ENCODE peak calls at places on chromosomes 7 and 10, in eight cellular contexts. G is GM12878, F is NB4, M is A549, B is SK-N-SH, D is K562, T is HepG2, E is endothelial cell of umbilical vein. K is an unnamed sample.

GRCh38 chr7:13725591-13725990 is 263.9 kb downstream of the ETV1 start:
- DNase-seq in E (no peak), G (no peak), B (no peak), M (no peak), D (no peak), T (no peak), F (no peak), K (no peak)

GRCh38 chr7:149818536-149818840 is 19.7 kb upstream of the ZNF862 start:
- DNase-seq in B (no peak), M (no peak), G (no peak), T (no peak), E (no peak), F (no peak), D (no peak), K (no peak)

GRCh38 chr7:73606801-73607691 is 17.3 kb downstream of the MLXIPL start:
- DNase-seq in F (peak; percentile 75), M (peak; percentile 59), B (peak; percentile 98), G (no peak), D (peak; percentile 89), E (peak; percentile 43), T (peak; percentile 33), K (no peak)

GRCh38 chr7:39709768-39710291 is 86.5 kb downstream of the RALA start:
- DNase-seq in F (no peak), D (no peak), B (no peak), M (no peak), T (no peak), E (peak; percentile 61), G (peak; percentile 13), K (no peak)

GRCh38 chr10:108911814-108912541 is 1011.3 kb downstream of the XPNPEP1 start:
- DNase-seq in D (no peak), G (no peak), E (no peak), T (peak; percentile 3), B (peak; percentile 72), F (no peak), M (peak; percentile 68), K (no peak)

GRCh38 chr10:95865814-95866447 is 41.8 kb upstream of the CC2D2B start:
- DNase-seq in B (no peak), D (no peak), F (no peak), G (no peak), T (peak; percentile 78), M (no peak), E (no peak), K (no peak)

GRCh38 chr10:128035557-128035973 is 90.7 kb downstream of the MKI67 start:
- DNase-seq in E (peak; percentile 30), T (no peak), B (peak; percentile 70), F (peak; percentile 58), G (no peak), D (peak; percentile 57), M (peak; percentile 17), K (peak; percentile 21)

GRCh38 chr7:37062460-37062859 is 338.2 kb upstream of the AOAH start:
- DNase-seq in M (no peak), B (peak; percentile 55), G (no peak), T (no peak), E (peak; percentile 28), D (no peak), F (no peak), K (no peak)

GRCh38 chr10:110357252-110357780 is 52.6 kb upstream of the SMNDC1 start:
- DNase-seq in D (no peak), E (no peak), T (peak; percentile 30), G (peak; percentile 62), M (peak; percentile 50), B (no peak), F (no peak), K (peak; percentile 34)

GRCh38 chr7:110573862-110574528 is 516.9 kb upstream of the LRRN3 start:
- DNase-seq in E (no peak), T (peak; percentile 10), D (no peak), G (no peak), F (no peak), B (no peak), M (peak; percentile 92), K (peak; percentile 19)

GRCh38 chr10:74585231-74586087 is 240.9 kb upstream of the KAT6B start:
- DNase-seq in M (no peak), E (peak; percentile 62), T (no peak), G (peak; percentile 96), D (no peak), B (peak; percentile 41), F (no peak), K (no peak)

GRCh38 chr10:60390224-60390626 is 550 bp upstream of the ANK3 start:
- DNase-seq in E (peak; percentile 9), M (no peak), F (no peak), G (no peak), B (no peak), D (no peak), T (no peak), K (no peak)

GRCh38 chr7:1849351-1849951 is 179.4 kb downstream of the ELFN1 start:
- DNase-seq in M (no peak), F (no peak), G (no peak), D (no peak), T (no peak), E (no peak), B (no peak), K (no peak)

GRCh38 chr7:7489546-7489945 is 46.1 kb downstream of the COL28A1 start:
- DNase-seq in T (no peak), M (peak; percentile 6), E (no peak), B (no peak), D (no peak), F (no peak), G (no peak), K (no peak)

GRCh38 chr7:102431617-102432298 is 1.6 kb upstream of the ORAI2 start:
- DNase-seq in M (peak; percentile 50), D (no peak), E (no peak), G (no peak), T (peak; percentile 29), B (no peak), F (peak; percentile 75), K (no peak)

GRCh38 chr10:29482591-29483421 is 152.0 kb downstream of the SVIL start:
- DNase-seq in E (no peak), D (no peak), M (no peak), B (peak; percentile 59), F (peak; percentile 68), G (no peak), T (peak; percentile 24), K (no peak)

DNA sequence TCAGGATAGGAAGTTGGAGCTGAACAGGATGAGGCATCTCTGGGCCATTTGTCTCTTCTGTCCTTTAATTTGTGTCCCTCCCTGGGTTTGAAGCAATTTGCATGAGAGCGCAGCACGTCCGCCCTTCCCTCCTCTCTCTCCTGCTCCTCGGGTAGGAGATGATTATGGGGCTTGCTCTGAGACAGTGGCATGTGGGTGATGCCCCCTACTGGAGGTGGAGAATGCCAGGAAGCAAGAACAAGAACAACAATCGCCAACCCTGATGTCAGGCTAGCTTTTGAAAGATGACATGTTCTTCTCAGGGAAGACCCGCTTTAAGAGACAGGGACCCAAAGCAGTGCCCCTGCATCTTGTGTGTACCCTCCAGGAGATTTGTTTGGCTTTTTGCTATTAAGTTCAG is 63.9 kb upstream of the LOXL4 start:
- DNase-seq in T (peak; percentile 17), F (peak; percentile 81), B (no peak), D (peak; percentile 10), E (no peak), G (no peak), M (peak; percentile 38), K (peak; percentile 68)
- TF ChIP-seq MAX in T (no peak), F (no peak), B (no peak), D (no peak), E (no peak), G (no peak), M (no peak), K (no peak)

DNA sequence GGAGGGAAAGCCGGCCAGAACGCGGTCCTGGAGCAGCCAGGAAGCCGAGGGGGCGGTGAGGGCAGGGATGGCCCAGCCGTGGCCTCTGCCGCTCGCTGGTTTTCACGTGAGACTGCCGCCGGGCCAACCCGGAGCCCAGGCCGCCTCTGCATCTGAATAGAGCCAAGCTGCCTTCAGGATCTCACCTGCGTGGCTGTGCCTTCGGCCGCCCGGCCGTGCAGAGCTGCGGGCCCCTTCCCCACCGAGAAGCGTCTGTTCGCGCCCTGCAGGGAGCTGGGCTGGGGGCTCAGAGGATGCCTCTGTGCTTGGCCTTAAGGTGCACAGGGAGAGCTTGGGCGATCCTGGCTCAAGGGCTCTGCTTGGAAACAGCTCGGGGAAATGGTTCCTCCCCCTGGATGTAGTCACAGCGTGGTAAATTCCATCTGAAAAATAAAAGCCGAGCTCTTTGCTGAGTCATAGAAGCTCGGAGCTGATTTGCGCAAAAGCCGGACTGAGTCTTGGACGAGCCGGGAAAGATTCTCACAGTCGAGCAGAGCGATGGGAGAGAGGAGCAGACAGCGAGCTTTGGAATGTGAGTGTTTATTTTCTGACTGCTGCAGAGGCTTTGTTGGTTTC is at the start of gene JAKMIP3:
- DNase-seq in G (no peak), E (peak; percentile 23), D (no peak), B (no peak), M (peak; percentile 82), F (no peak), T (peak; percentile 72), K (no peak)
- H3K4me3 ChIP-seq in G (no peak within 1 kb of the TSS), E (no peak within 1 kb of the TSS), D (no peak within 1 kb of the TSS), B (no peak within 1 kb of the TSS), M (peak within 1 kb of the TSS; percentile 51), F (no peak within 1 kb of the TSS), T (peak within 1 kb of the TSS; percentile 55), K (no peak within 1 kb of the TSS)

DNA sequence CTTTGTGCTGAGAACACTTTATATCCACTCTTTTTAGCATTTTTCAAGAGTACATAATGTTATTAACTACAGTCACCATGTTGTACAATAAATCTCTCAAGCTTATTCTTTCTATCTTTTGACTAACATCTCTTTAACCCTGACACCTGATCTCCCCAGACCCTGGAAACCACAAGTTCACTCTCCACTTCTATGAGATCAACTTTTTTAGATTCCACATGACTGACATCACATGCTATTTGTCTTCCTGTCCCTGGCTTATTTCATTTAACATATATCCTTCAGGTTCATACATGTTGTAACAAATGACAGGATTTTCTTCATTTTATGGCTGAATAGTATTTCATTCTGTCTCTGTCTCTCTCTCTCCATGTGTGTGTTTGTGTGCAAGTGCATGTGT is 15.5 kb downstream of the SLC13A1 start:
- DNase-seq in E (no peak), G (no peak), B (no peak), D (no peak), F (no peak), M (no peak), T (no peak), K (no peak)
- TF ChIP-seq MAX in E (no peak), G (no peak), B (no peak), D (no peak), F (no peak), M (no peak), T (no peak), K (no peak)

DNA sequence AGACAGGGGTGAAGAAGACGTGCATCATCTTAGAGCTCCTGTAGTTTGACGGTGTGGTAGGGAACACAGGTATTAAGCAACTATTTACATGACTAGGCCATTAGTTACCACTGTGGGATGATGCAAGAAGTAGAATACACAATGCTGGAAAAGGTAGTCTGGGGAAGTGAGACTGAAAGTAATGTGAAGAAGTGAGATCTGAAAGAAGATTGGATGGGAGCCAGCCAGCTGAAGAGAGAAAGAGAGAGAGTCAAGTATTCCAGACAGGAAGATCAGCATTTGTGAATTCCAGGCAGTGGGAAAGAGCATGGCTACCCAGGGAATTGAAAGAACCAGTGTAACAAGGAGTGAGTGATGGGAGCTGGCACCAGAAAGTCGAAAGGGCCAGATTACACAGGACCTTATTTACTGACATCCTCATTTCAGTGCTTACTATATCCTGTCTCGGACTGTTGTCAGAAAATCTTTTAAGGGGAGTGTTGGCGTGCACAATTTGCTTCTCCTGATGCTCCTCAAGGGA is 4.0 kb upstream of the CFAP58 start:
- DNase-seq in F (peak; percentile 69), T (peak; percentile 79), D (no peak), M (peak; percentile 64), B (no peak), E (peak; percentile 55), G (peak; percentile 78), K (no peak)
- H3K4me3 ChIP-seq in F (no peak overlapping the region), T (peak overlapping the region; percentile 29), D (no peak overlapping the region), M (no peak overlapping the region), B (no peak overlapping the region), E (no peak overlapping the region), G (no peak overlapping the region), K (no peak overlapping the region)

K was measured in HCT116.